ENCODE peak calls at places on chromosomes 11 and 22, in five cellular contexts. R is colonic mucosa, S is kidney, Y is MG63, F is HS-27A. L is an unnamed sample.

GRCh38 chr11:18312663-18313420 is 9.1 kb downstream of the HPS5 start:
- DNase-seq in R (no peak), S (no peak), Y (no peak), F (peak), L (no peak)

GRCh38 chr22:45516923-45517675 is 14.4 kb downstream of the FBLN1 start:
- DNase-seq in R (no peak), S (no peak), Y (no peak), F (no peak), L (no peak)

GRCh38 chr11:102047305-102047924 is at the start of gene CFAP300:
- DNase-seq in R (peak), S (peak), Y (peak), F (peak), L (peak)

GRCh38 chr11:3964056-3964455 is 108.6 kb downstream of the STIM1 start:
- DNase-seq in R (no peak), S (no peak), Y (no peak), F (no peak), L (no peak)

GRCh38 chr11:35485656-35486318 is 39.6 kb downstream of the PAMR1 start:
- DNase-seq in R (peak), S (peak), Y (peak), F (peak), L (peak)

GRCh38 chr22:47801541-47802245 is 1039.2 kb downstream of the TBC1D22A start:
- DNase-seq in R (no peak), S (no peak), Y (no peak), F (no peak), L (peak)

GRCh38 chr11:56296877-56297276 is 4.8 kb upstream of the OR8H1 start:
- DNase-seq in R (no peak), S (no peak), Y (no peak), F (no peak), L (no peak)

GRCh38 chr11:12961615-12962014 is 47.5 kb upstream of the RASSF10 start:
- DNase-seq in R (no peak), S (no peak), Y (no peak), F (no peak), L (no peak)

GRCh38 chr11:8097926-8098325 is 16.9 kb downstream of the TUB start:
- DNase-seq in R (peak), S (no peak), Y (no peak), F (no peak), L (peak)

GRCh38 chr22:26462051-26462450 is 21.5 kb downstream of the HPS4 start:
- DNase-seq in R (no peak), S (no peak), Y (no peak), F (no peak), L (no peak)

GRCh38 chr11:125756050-125756449 is 10.0 kb downstream of the PATE1 start:
- DNase-seq in R (no peak), S (no peak), Y (no peak), F (no peak), L (no peak)

GRCh38 chr11:587978-588380 is 11.7 kb downstream of the PHRF1 start:
- DNase-seq in R (no peak), S (no peak), Y (no peak), F (no peak), L (no peak)

GRCh38 chr11:8699903-8700302 is 17.3 kb downstream of the RPL27A start:
- DNase-seq in R (no peak), S (no peak), Y (no peak), F (no peak), L (no peak)

GRCh38 chr11:76156971-76157427 is 49.3 kb downstream of the WNT11 start:
- DNase-seq in R (no peak), S (no peak), Y (no peak), F (no peak), L (peak)

GRCh38 chr11:57386178-57386945 is 4.1 kb downstream of the PRG2 start:
- DNase-seq in R (no peak), S (no peak), Y (no peak), F (no peak), L (no peak)

GRCh38 chr11:18105086-18105801 is 638 bp downstream of the SAAL1 start:
- DNase-seq in R (no peak), S (peak), Y (no peak), F (no peak), L (no peak)

GRCh38 chr22:36010090-36010489 is 18.5 kb downstream of the RBFOX2 start:
- DNase-seq in R (no peak), S (no peak), Y (no peak), F (no peak), L (no peak)

GRCh38 chr11:5516599-5516998 is at the start of gene UBQLNL:
- DNase-seq in R (no peak), S (no peak), Y (no peak), F (no peak), L (no peak)

GRCh38 chr11:10474551-10474950 is 19.5 kb downstream of the AMPD3 start:
- DNase-seq in R (no peak), S (no peak), Y (no peak), F (no peak), L (no peak)

GRCh38 chr22:34414467-34415440 is 494.5 kb upstream of the LARGE1 start:
- DNase-seq in R (peak), S (no peak), Y (peak), F (no peak), L (no peak)

GRCh38 chr11:67483498-67483798 is 622 bp downstream of the AIP start:
- DNase-seq in R (no peak), S (no peak), Y (no peak), F (no peak), L (no peak)

GRCh38 chr22:37492428-37493344 is 6.5 kb upstream of the MFNG start:
- DNase-seq in R (peak), S (no peak), Y (peak), F (no peak), L (no peak)

GRCh38 chr22:49331878-49332277 is 495.8 kb downstream of the BRD1 start:
- DNase-seq in R (no peak), S (peak), Y (no peak), F (no peak), L (peak)